ENCODE peak calls at places on chromosomes 7 and 10, in six cellular contexts. Q is CD8-positive, alpha-beta T cell; E is right lobe of liver; F is body of pancreas; B is vagina; L is WERI-Rb-1. T is an unnamed sample.

GRCh38 chr7:34236057-34236456 is 330.7 kb downstream of the BMPER start:
- DNase-seq in Q (no peak), E (no peak), F (no peak), B (no peak), L (no peak), T (no peak)

GRCh38 chr10:75944061-75944460 is 512.6 kb downstream of the LRMDA start:
- DNase-seq in Q (no peak), E (no peak), F (no peak), B (no peak), L (no peak), T (no peak)

GRCh38 chr7:128919881-128920789 is 9.6 kb upstream of the KCP start:
- DNase-seq in Q (no peak), E (no peak), F (no peak), B (no peak), L (no peak), T (peak; percentile 22)

GRCh38 chr7:73983437-73984164 is 44.4 kb upstream of the ELN start:
- DNase-seq in Q (no peak), E (no peak), F (no peak), B (no peak), L (no peak), T (no peak)

GRCh38 chr7:43586251-43586900 is 3.5 kb downstream of the STK17A start:
- DNase-seq in Q (no peak), E (no peak), F (no peak), B (no peak), L (no peak), T (no peak)

GRCh38 chr7:112290065-112290464 is 83.6 kb downstream of the ZNF277 start:
- DNase-seq in Q (no peak), E (no peak), F (no peak), B (no peak), L (no peak), T (no peak)

GRCh38 chr7:36006656-36007229 is 146.3 kb upstream of the EEPD1 start:
- DNase-seq in Q (no peak), E (no peak), F (no peak), B (peak; percentile 58), L (no peak), T (no peak)

GRCh38 chr10:12419279-12419847 is 70.0 kb downstream of the CAMK1D start:
- DNase-seq in Q (no peak), E (no peak), F (peak; percentile 50), B (peak; percentile 93), L (no peak), T (peak; percentile 82)

GRCh38 chr10:71135276-71135675 is 77.1 kb upstream of the UNC5B start:
- DNase-seq in Q (no peak), E (no peak), F (no peak), B (peak; percentile 40), L (no peak), T (no peak)

GRCh38 chr7:123715198-123715597 is 33.6 kb downstream of the WASL start:
- DNase-seq in Q (no peak), E (no peak), F (no peak), B (no peak), L (no peak), T (no peak)

GRCh38 chr7:12623223-12623622 is 52.7 kb downstream of the SCIN start:
- DNase-seq in Q (no peak), E (no peak), F (no peak), B (no peak), L (no peak), T (no peak)

GRCh38 chr10:23755557-23755956 is 316.7 kb downstream of the OTUD1 start:
- DNase-seq in Q (no peak), E (no peak), F (peak; percentile 23), B (no peak), L (no peak), T (no peak)

GRCh38 chr7:100257017-100257416 is 37.3 kb downstream of the PVRIG start:
- DNase-seq in Q (no peak), E (no peak), F (no peak), B (no peak), L (no peak), T (no peak)
- H3K27ac ChIP-seq in Q (no peak overlapping the region), E (no peak overlapping the region), F (no peak overlapping the region), B (no peak overlapping the region), L (no peak overlapping the region), T (no peak overlapping the region)

GRCh38 chr7:121515651-121516401 is 119.7 kb upstream of the FAM3C start:
- DNase-seq in Q (no peak), E (no peak), F (no peak), B (no peak), L (no peak), T (no peak)
- H3K4me3 ChIP-seq in Q (no peak overlapping the region), E (no peak overlapping the region), F (no peak overlapping the region), B (no peak overlapping the region), L (no peak overlapping the region), T (no peak overlapping the region)

GRCh38 chr7:82441916-82442478 is 1.6 kb downstream of the CACNA2D1 start:
- DNase-seq in Q (no peak), E (no peak), F (no peak), B (no peak), L (no peak), T (no peak)

GRCh38 chr7:82444220-82445049 is 858 bp upstream of the CACNA2D1 start:
- DNase-seq in Q (no peak), E (no peak), F (peak; percentile 8), B (no peak), L (peak; percentile 58), T (no peak)

GRCh38 chr7:82443044-82443800 is at the start of gene CACNA2D1:
- DNase-seq in Q (no peak), E (no peak), F (no peak), B (no peak), L (no peak), T (no peak)

GRCh38 chr7:82443801-82444219 is 233 bp upstream of the CACNA2D1 start:
- DNase-seq in Q (no peak), E (peak; percentile 46), F (peak; percentile 67), B (peak; percentile 89), L (peak; percentile 92), T (no peak)

DNA sequence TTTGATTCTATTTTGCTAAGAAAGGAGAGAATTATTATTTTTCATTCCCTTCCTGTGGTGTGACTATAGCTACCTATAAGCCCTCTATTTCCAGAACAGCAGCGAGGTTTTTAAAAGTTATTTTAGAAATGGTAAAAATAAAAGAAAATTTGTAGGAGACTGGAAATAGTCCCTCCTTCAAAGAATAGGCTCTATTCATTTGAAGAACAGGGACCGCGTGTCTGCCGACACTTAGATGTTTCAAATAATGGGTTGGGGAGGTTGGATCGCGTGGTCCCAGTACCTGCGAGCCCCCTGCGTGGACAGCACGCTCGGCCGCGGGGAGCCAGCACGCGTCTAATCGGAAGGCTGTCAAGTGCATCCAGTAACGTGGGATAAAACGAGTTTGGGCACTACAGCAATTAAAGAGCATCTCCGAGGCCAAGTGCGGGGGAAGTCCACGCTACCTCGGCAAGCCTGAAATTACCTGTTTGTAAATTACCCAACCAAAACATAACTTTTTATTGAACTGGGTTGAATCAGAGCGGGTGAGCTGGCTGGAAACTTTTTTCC is 1.0 kb downstream of the CACNA2D1 start:
- DNase-seq in Q (no peak), E (no peak), F (no peak), B (no peak), L (peak; percentile 32), T (no peak)
- H3K27ac ChIP-seq in Q (no peak overlapping the region), E (no peak overlapping the region), F (peak overlapping the region; percentile 66), B (peak overlapping the region; percentile 83), L (peak overlapping the region; percentile 94), T (no peak overlapping the region)

DNA sequence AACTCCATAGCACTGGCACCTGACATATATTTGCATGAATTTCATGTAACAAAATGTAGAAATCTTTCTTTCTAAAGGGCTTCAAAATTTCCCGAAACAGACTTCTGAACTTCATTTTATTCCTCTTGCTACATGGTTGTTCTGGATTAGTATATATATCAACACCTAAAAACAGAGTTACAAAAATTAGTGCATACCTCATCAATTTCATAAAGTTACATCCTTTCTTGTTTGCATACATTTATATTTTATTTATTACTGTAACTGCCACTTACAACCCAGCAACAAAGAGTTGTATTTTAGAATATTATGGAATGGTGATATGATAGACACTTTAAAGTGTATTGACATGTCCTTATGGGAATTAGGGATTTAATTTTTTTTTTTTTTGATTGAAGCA is 2.0 kb upstream of the ITGB8 start:
- DNase-seq in Q (no peak), E (no peak), F (no peak), B (no peak), L (no peak), T (no peak)
- H3K4me3 ChIP-seq in Q (no peak overlapping the region), E (no peak overlapping the region), F (no peak overlapping the region), B (no peak overlapping the region), L (no peak overlapping the region), T (peak overlapping the region; percentile 48)

GRCh38 chr10:26374426-26374825 is 63.7 kb upstream of the APBB1IP start:
- DNase-seq in Q (no peak), E (no peak), F (peak; percentile 23), B (no peak), L (no peak), T (no peak)

GRCh38 chr10:26380815-26381214 is 57.3 kb upstream of the APBB1IP start:
- DNase-seq in Q (no peak), E (no peak), F (no peak), B (no peak), L (no peak), T (no peak)

GRCh38 chr10:26381986-26382385 is 56.2 kb upstream of the APBB1IP start:
- DNase-seq in Q (no peak), E (no peak), F (no peak), B (no peak), L (no peak), T (no peak)

GRCh38 chr10:26384600-26384999 is 53.5 kb upstream of the APBB1IP start:
- DNase-seq in Q (no peak), E (no peak), F (no peak), B (no peak), L (no peak), T (no peak)

GRCh38 chr10:26378763-26379361 is 59.3 kb upstream of the APBB1IP start:
- DNase-seq in Q (no peak), E (no peak), F (no peak), B (no peak), L (no peak), T (no peak)
- H3K27ac ChIP-seq in Q (no peak overlapping the region), E (no peak overlapping the region), F (no peak overlapping the region), B (no peak overlapping the region), L (peak overlapping the region; percentile 8), T (no peak overlapping the region)

DNA sequence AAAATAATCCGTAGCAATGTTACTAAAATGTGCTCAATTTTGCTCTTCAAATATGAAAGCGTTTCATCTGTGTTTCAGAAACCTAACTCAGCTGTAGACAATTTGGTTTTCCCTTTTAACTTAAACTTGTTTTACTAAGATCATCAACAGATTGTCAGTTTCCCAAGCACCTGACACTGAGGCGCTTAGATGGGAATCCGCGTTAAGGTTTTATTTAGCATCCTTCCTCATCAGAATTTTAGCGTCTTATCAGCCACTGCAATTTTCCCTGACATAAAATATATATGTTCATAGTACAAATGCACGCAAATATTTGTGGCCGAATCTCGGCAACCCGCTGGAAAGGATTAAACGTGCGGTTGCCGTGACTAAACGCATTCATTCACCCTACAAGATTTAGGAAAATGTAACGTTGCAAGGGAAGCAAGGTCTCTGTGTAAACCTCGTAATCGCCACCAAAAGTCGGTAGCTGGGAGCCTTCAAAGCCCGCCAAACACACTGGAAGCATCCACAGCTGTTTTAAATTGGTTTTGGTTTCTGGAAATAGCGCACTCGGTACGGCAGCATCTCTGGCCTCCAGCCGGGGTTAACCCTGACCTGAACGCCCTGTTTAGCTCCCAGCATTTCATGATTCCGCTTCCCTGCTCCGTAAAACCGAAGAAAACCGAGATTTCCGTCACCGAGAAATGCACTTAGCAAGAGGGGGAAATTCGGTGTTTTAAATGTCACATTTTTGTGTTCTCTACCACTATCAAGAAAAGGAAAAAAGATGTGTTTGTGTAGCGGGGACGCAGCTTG is 970 bp downstream of the SGCE start:
- DNase-seq in Q (no peak), E (no peak), F (peak; percentile 25), B (no peak), L (peak; percentile 23), T (no peak)
- H3K4me3 ChIP-seq in Q (peak overlapping the region; percentile 2), E (peak overlapping the region; percentile 36), F (peak overlapping the region; percentile 28), B (peak overlapping the region; percentile 61), L (peak overlapping the region; percentile 78), T (peak overlapping the region; percentile 49)

GRCh38 chr7:28318126-28318762 is 94.1 kb upstream of the CREB5 start:
- DNase-seq in Q (no peak), E (no peak), F (no peak), B (no peak), L (no peak), T (no peak)
- H3K27ac ChIP-seq in Q (no peak overlapping the region), E (no peak overlapping the region), F (no peak overlapping the region), B (no peak overlapping the region), L (no peak overlapping the region), T (no peak overlapping the region)